ENCODE peak calls at places on chromosomes 1 and 21, in six cellular contexts. K is HFF-Myc, E is AG09309, X is psoas muscle, W is Panc1, M is heart left ventricle. Q is an unnamed sample.

GRCh38 chr1:201252833-201253810 is 30.2 kb upstream of the PKP1 start:
- DNase-seq in E (no peak), K (no peak), W (no peak), X (no peak), M (no peak), Q (no peak)

GRCh38 chr1:191641420-191642215 is 516.6 kb upstream of the RGS18 start:
- DNase-seq in M (no peak), X (no peak), K (no peak), E (no peak), W (peak; percentile 75), Q (no peak)

GRCh38 chr21:37712204-37712934 is 203.9 kb downstream of the KCNJ6 start:
- DNase-seq in M (peak; percentile 67), W (peak; percentile 57), E (peak; percentile 37), K (peak; percentile 71), X (peak; percentile 65), Q (no peak)

GRCh38 chr1:36400825-36401601 is 3.3 kb upstream of the LSM10 start:
- DNase-seq in M (peak; percentile 68), X (peak; percentile 85), E (peak; percentile 82), W (no peak), K (no peak), Q (no peak)

GRCh38 chr1:211340622-211341487 is 14.2 kb downstream of the TRAF5 start:
- DNase-seq in K (no peak), W (no peak), M (no peak), X (no peak), E (no peak), Q (no peak)

GRCh38 chr1:110515896-110516295 is 3.1 kb downstream of the KCNA10 start:
- DNase-seq in E (no peak), X (no peak), K (no peak), M (no peak), W (no peak), Q (no peak)

GRCh38 chr1:222989443-222989842 is 153.6 kb downstream of the TLR5 start:
- DNase-seq in E (no peak), X (no peak), W (no peak), K (no peak), M (no peak), Q (no peak)

GRCh38 chr1:28190996-28191645 is 14.6 kb upstream of the PTAFR start:
- DNase-seq in E (no peak), K (no peak), X (peak; percentile 18), W (no peak), M (no peak), Q (no peak)

GRCh38 chr1:60169206-60169605 is 95.6 kb upstream of the C1orf87 start:
- DNase-seq in X (no peak), M (no peak), E (no peak), K (no peak), W (no peak), Q (no peak)

GRCh38 chr1:94425821-94426484 is 7.8 kb downstream of the ABCD3 start:
- DNase-seq in K (no peak), M (no peak), X (no peak), E (no peak), W (no peak), Q (no peak)

GRCh38 chr1:230263573-230264195 is 162.4 kb downstream of the PGBD5 start:
- DNase-seq in E (no peak), X (no peak), W (no peak), M (no peak), K (no peak), Q (no peak)

GRCh38 chr1:48182441-48182840 is 40.1 kb upstream of the SLC5A9 start:
- DNase-seq in E (no peak), K (no peak), W (no peak), M (no peak), X (no peak), Q (peak; percentile 50)

GRCh38 chr1:19209439-19209989 is 552 bp downstream of the UBR4 start:
- DNase-seq in K (no peak), E (no peak), W (no peak), M (no peak), X (no peak), Q (no peak)

GRCh38 chr1:31696246-31696645 is 7.6 kb downstream of the COL16A1 start:
- DNase-seq in X (no peak), E (no peak), M (no peak), K (no peak), W (no peak), Q (no peak)

GRCh38 chr1:26094677-26095383 is 16.8 kb upstream of the PDIK1L start:
- DNase-seq in E (no peak), X (peak; percentile 81), K (no peak), M (peak; percentile 53), W (no peak), Q (no peak)

GRCh38 chr1:53702287-53702805 is 36.6 kb downstream of the GLIS1 start:
- DNase-seq in W (no peak), E (no peak), K (no peak), X (no peak), M (no peak), Q (no peak)

GRCh38 chr1:24502168-24503002 is at the start of gene RCAN3:
- DNase-seq in W (no peak), K (peak; percentile 32), X (peak; percentile 88), E (peak; percentile 20), M (peak; percentile 88), Q (no peak)

GRCh38 chr1:66505671-66506392 is 28.1 kb upstream of the SGIP1 start:
- DNase-seq in W (no peak), E (no peak), M (no peak), X (no peak), K (no peak), Q (peak; percentile 89)

GRCh38 chr1:14334336-14335176 is 263.9 kb upstream of the KAZN start:
- DNase-seq in X (no peak), M (no peak), W (no peak), E (no peak), K (no peak), Q (no peak)

GRCh38 chr1:14326857-14327256 is 271.6 kb upstream of the KAZN start:
- DNase-seq in E (no peak), W (no peak), K (no peak), X (no peak), M (no peak), Q (no peak)

GRCh38 chr1:14328687-14329086 is 269.8 kb upstream of the KAZN start:
- DNase-seq in X (no peak), M (no peak), K (no peak), E (no peak), W (no peak), Q (no peak)

GRCh38 chr1:14332158-14332557 is 266.3 kb upstream of the KAZN start:
- DNase-seq in M (no peak), K (no peak), X (no peak), E (no peak), W (no peak), Q (no peak)
- TF ChIP-seq CTCF in M (no peak), K (no peak), X (no peak), E (no peak), W (no peak), Q (no peak)

GRCh38 chr1:100642826-100643225 is 76.7 kb upstream of the VCAM1 start:
- DNase-seq in E (no peak), W (no peak), X (no peak), K (no peak), M (no peak), Q (no peak)
- H3K4me3 ChIP-seq in E (no peak overlapping the region), W (no peak overlapping the region), X (no peak overlapping the region), K (no peak overlapping the region), M (no peak overlapping the region), Q (no peak overlapping the region)

DNA sequence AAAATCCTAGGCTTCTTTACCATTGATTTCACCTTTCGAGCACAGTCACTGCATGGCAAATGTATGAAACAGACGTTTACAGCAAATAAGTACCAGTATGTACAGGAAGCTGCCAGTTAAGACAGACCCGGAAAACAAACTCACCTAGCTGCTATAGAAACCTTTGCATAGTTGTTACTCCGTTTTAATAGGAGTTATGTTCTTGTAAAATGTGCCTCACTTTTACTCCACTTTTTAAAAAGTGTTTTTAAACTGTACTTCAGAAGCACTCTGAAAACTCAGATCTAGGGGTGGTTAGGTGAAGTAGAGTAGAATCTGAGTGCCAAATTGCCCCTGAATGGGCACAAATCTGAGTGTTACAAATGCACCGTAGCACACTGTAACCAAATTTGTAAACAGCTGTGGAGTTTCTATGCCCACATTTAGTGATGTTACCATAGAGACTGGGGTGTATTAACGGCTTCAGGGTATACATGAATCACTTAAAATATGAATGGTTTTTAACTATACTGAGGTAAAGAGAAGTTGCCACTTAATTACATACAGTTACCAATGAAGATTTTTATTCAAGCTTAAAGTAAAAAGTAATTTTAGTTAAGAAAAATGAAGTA is 30.7 kb downstream of the CNIH4 start:
- DNase-seq in W (no peak), M (no peak), K (no peak), X (no peak), E (no peak), Q (no peak)
- TF ChIP-seq CTCF in W (no peak), M (no peak), K (no peak), X (no peak), E (no peak), Q (no peak)

GRCh38 chr1:6208723-6209660 is 3.1 kb downstream of the RNF207 start:
- DNase-seq in K (no peak), M (no peak), X (peak; percentile 74), W (no peak), E (no peak), Q (no peak)
- H3K4me3 ChIP-seq in K (peak overlapping the region; percentile 63), M (peak overlapping the region; percentile 39), X (peak overlapping the region; percentile 65), W (no peak overlapping the region), E (peak overlapping the region; percentile 37), Q (no peak overlapping the region)